ENCODE peak calls at places on chromosome 6, in five cellular contexts. H is HepG2, M is GM23338, D is breast epithelium, B is sigmoid colon. F is an unnamed sample.

GRCh38 chr6:97978855-97979271 is 695.8 kb upstream of the MMS22L start:
- DNase-seq in H (peak; percentile 25), M (peak; percentile 80), D (no peak), B (no peak), F (no peak)

GRCh38 chr6:21885532-21886089 is 292.1 kb downstream of the SOX4 start:
- DNase-seq in H (no peak), M (no peak), D (no peak), B (peak; percentile 74), F (no peak)

GRCh38 chr6:169362501-169363121 is 109.0 kb upstream of the THBS2 start:
- DNase-seq in H (no peak), M (no peak), D (no peak), B (no peak), F (no peak)

GRCh38 chr6:78810146-78810545 is 57.2 kb upstream of the IRAK1BP1 start:
- DNase-seq in H (peak; percentile 21), M (peak; percentile 82), D (no peak), B (no peak), F (no peak)

GRCh38 chr6:53765270-53765669 is 29.5 kb upstream of the LRRC1 start:
- DNase-seq in H (no peak), M (no peak), D (no peak), B (no peak), F (no peak)

GRCh38 chr6:16901777-16902176 is 140.5 kb upstream of the ATXN1 start:
- DNase-seq in H (no peak), M (no peak), D (no peak), B (peak; percentile 74), F (no peak)

GRCh38 chr6:88360203-88360797 is 194.2 kb upstream of the CNR1 start:
- DNase-seq in H (peak; percentile 1), M (no peak), D (no peak), B (no peak), F (no peak)

GRCh38 chr6:157632821-157633220 is 190.2 kb upstream of the SNX9 start:
- DNase-seq in H (no peak), M (no peak), D (no peak), B (peak; percentile 15), F (no peak)

GRCh38 chr6:35759401-35759800 is 17.0 kb upstream of the CLPSL2 start:
- DNase-seq in H (no peak), M (no peak), D (peak; percentile 0), B (no peak), F (no peak)

GRCh38 chr6:3766219-3766618 is 14.7 kb upstream of the PXDC1 start:
- DNase-seq in H (no peak), M (no peak), D (no peak), B (no peak), F (no peak)

GRCh38 chr6:41182069-41183034 is 18.6 kb downstream of the TREML2 start:
- DNase-seq in H (peak; percentile 59), M (peak; percentile 84), D (no peak), B (no peak), F (peak; percentile 24)

GRCh38 chr6:111805511-111806181 is 67.6 kb downstream of the FYN start:
- DNase-seq in H (no peak), M (no peak), D (no peak), B (no peak), F (no peak)

GRCh38 chr6:14738933-14739332 is 506.9 kb upstream of the JARID2 start:
- DNase-seq in H (no peak), M (no peak), D (no peak), B (no peak), F (no peak)

GRCh38 chr6:147507162-147508072 is 1.1 kb upstream of the SAMD5 start:
- DNase-seq in H (no peak), M (peak; percentile 33), D (no peak), B (no peak), F (no peak)

GRCh38 chr6:51972659-51973058 is 114.8 kb downstream of the PKHD1 start:
- DNase-seq in H (no peak), M (no peak), D (no peak), B (no peak), F (no peak)

GRCh38 chr6:126112171-126112632 is 125.9 kb downstream of the TRMT11 start:
- DNase-seq in H (no peak), M (no peak), D (no peak), B (no peak), F (peak; percentile 13)

GRCh38 chr6:159233365-159234101 is 64.3 kb downstream of the FNDC1 start:
- DNase-seq in H (no peak), M (peak; percentile 76), D (no peak), B (no peak), F (no peak)

GRCh38 chr6:75350808-75351207 is 66.2 kb upstream of the TMEM30A start:
- DNase-seq in H (no peak), M (no peak), D (no peak), B (no peak), F (no peak)

GRCh38 chr6:75350156-75350555 is 65.6 kb upstream of the TMEM30A start:
- DNase-seq in H (no peak), M (no peak), D (no peak), B (no peak), F (no peak)

GRCh38 chr6:75347797-75348610 is 63.4 kb upstream of the TMEM30A start:
- DNase-seq in H (no peak), M (no peak), D (no peak), B (no peak), F (no peak)

GRCh38 chr6:75348882-75349261 is 64.3 kb upstream of the TMEM30A start:
- DNase-seq in H (no peak), M (no peak), D (no peak), B (no peak), F (no peak)

GRCh38 chr6:75349262-75349984 is 64.8 kb upstream of the TMEM30A start:
- DNase-seq in H (no peak), M (peak; percentile 74), D (no peak), B (no peak), F (no peak)
- TF ChIP-seq POLR2AphosphoS5 in H (no peak), M (peak; percentile 63), D (no peak), B (no peak), F (no peak)

DNA sequence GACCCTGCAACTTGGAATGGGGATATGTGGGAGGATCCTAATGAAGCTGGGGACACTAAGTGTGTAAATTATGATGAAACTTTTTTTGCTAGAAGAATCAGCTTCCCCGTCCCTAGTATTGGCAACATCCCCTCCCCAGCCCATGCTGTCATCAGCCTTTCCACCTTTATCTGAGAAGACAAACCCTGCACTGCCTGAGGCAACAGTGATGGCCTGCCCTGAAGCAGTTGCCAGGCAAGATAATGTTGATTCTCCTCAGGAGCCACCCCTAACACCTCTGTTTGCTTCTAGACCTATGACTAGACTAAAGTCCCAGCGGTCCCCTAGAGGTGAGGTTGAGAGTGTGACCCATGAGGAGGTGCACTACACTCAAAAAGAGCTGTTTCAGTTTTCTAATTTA is 27.1 kb downstream of the MICA start:
- DNase-seq in H (no peak), M (no peak), D (no peak), B (no peak), F (no peak)
- TF ChIP-seq POLR2AphosphoS5 in H (no peak), M (no peak), D (no peak), B (no peak), F (no peak)

DNA sequence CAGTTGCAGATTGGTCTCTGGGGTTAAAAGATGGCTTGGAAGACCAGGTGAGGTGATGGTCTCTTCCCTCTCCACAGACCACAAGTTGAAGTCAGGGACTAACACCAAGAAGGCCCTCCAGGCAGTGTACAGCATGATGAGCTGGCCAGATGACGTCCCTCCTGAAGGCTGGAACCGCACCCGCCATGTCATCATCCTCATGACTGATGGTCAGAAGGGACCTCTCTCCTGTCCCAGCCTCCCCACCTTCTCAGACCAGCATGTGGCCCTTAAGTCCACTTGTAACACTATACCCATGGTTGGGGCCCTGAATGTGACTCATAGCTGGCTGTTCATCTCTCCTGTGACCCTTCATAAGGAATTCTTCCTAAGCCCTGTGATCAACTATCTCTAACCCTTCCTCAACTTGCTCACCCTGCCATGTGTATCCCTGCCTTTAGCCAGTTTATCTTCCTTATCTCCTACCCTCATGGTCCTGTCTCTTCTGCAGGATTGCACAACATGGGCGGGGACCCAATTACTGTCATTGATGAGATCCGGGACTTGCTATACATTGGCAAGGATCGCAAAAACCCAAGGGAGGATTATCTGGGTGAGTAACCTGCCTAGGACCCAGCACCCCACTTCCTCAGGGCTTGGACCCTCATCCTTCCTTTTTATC is 3.0 kb downstream of the CFB start:
- DNase-seq in H (no peak), M (no peak), D (no peak), B (no peak), F (no peak)
- TF ChIP-seq POLR2AphosphoS5 in H (no peak), M (no peak), D (no peak), B (no peak), F (peak; percentile 31)

DNA sequence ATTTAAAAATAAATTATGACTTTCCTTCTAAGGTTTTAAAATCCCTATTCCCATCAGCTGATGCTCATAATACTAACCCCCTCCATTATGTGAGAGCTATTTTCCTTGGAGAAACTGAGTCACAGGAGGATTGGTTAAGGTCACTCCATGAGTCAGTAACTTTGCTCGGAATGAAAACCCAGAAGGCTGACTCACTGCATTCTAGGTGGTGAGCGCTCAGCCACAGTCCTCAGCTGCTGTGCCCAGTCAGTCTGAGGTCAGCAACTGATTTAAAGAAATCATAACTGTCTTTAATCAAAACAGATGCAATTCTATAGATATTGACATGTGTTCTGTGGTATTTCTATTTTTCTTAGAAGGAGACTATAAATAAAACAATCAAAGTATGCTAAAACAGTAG is 359.2 kb downstream of the GJA1 start:
- DNase-seq in H (no peak), M (no peak), D (no peak), B (no peak), F (peak; percentile 85)
- TF ChIP-seq POLR2AphosphoS5 in H (no peak), M (no peak), D (no peak), B (no peak), F (no peak)

DNA sequence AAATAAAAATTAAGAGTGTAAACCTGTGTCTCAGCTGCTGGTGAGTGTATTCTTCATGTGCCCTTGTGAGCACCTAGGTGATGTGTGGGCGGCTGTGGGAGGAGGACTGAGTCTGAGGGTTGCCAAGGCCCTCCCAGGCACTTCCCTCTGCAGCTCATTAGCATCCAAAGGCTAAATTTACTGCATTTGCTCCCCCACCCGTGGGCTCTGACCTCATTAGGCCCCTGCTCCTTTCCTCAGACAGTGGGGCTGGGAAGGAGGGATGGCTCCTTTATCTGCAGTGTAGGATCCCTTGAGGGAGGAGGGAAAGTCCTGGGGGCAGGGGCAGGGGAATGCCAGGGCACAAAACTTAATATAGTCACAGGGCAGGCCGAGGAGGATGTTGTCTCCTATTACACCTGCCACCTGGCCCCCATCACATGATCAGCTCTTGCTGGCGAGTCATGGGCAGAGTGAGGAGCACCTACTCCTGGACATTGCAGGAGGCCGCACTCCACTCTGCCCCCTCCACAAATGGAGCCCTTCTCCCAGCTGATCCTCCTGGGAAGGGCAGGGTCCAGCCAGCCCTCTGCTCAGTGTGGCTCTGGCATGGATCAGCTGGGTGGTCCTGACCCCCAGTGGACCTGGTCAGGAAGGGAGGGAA is 133.2 kb downstream of the MRPL14 start:
- DNase-seq in H (no peak), M (no peak), D (no peak), B (peak; percentile 40), F (no peak)
- TF ChIP-seq POLR2AphosphoS5 in H (no peak), M (no peak), D (no peak), B (no peak), F (no peak)

GRCh38 chr6:26595669-26596269 is 984 bp upstream of the ABT1 start:
- DNase-seq in H (peak; percentile 91), M (peak; percentile 96), D (peak; percentile 84), B (peak; percentile 95), F (peak; percentile 78)
- TF ChIP-seq POLR2AphosphoS5 in H (peak; percentile 21), M (peak; percentile 31), D (peak; percentile 48), B (no peak), F (no peak)

F was measured in Panc1.